ENCODE peak calls at places on chromosomes 3 and 15, in nine cellular contexts. N, R, F, V, T, M, Q, S and B are unnamed samples.

GRCh38 chr3:138418556-138419206 is 15.7 kb upstream of the ESYT3 start:
- DNase-seq in M (no peak), Q (no peak), N (no peak), S (no peak), F (no peak), R (no peak), V (no peak), T (no peak), B (no peak)

GRCh38 chr15:66779331-66780009 is 77.4 kb downstream of the SMAD6 start:
- DNase-seq in R (no peak), V (no peak), S (no peak), N (no peak), M (no peak), T (no peak), Q (no peak), F (peak; percentile 27), B (no peak)

GRCh38 chr15:73926191-73927002 is at the start of gene LOXL1:
- DNase-seq in T (peak; percentile 38), M (peak; percentile 80), N (peak; percentile 90), V (no peak), R (peak; percentile 22), Q (peak; percentile 93), F (peak; percentile 87), S (peak; percentile 27), B (peak; percentile 61)

GRCh38 chr15:58934521-58934920 is 1.0 kb upstream of the SLTM start:
- DNase-seq in Q (peak; percentile 32), R (no peak), N (no peak), M (no peak), T (no peak), F (peak; percentile 55), S (no peak), V (no peak), B (peak; percentile 67)

GRCh38 chr3:4492240-4493007 is 724 bp upstream of the ITPR1 start:
- DNase-seq in F (peak; percentile 77), T (peak; percentile 54), R (peak; percentile 59), V (peak; percentile 31), S (peak; percentile 25), M (peak; percentile 49), N (peak; percentile 81), Q (peak; percentile 74), B (peak; percentile 70)

GRCh38 chr15:99165956-99166689 is 61.2 kb downstream of the SYNM start:
- DNase-seq in S (no peak), F (no peak), Q (no peak), M (no peak), V (no peak), R (no peak), N (no peak), T (no peak), B (no peak)

GRCh38 chr3:138078901-138079344 is 36.5 kb downstream of the DZIP1L start:
- DNase-seq in M (no peak), F (peak; percentile 96), R (no peak), T (no peak), S (no peak), N (peak; percentile 60), V (peak; percentile 91), Q (peak; percentile 99), B (no peak)

GRCh38 chr3:57805674-57806073 is 49.6 kb downstream of the SLMAP start:
- DNase-seq in N (peak; percentile 95), V (peak; percentile 25), F (peak; percentile 92), M (no peak), Q (peak; percentile 75), R (no peak), T (no peak), S (no peak), B (no peak)

GRCh38 chr3:105944721-105945120 is 75.9 kb upstream of the CBLB start:
- DNase-seq in N (no peak), V (peak; percentile 35), T (no peak), Q (peak; percentile 91), R (no peak), S (no peak), M (no peak), F (peak; percentile 92), B (no peak)

GRCh38 chr15:100889359-100890058 is 9.9 kb downstream of the ALDH1A3 start:
- DNase-seq in T (no peak), M (peak; percentile 71), N (peak; percentile 87), F (peak; percentile 85), V (peak; percentile 42), R (no peak), Q (peak; percentile 91), S (no peak), B (no peak)

GRCh38 chr3:13145131-13145825 is 72.0 kb upstream of the IQSEC1 start:
- DNase-seq in R (no peak), N (no peak), V (no peak), T (no peak), M (no peak), S (no peak), Q (no peak), F (no peak), B (no peak)

GRCh38 chr15:68470049-68470738 is 38.2 kb upstream of the ITGA11 start:
- DNase-seq in N (no peak), F (no peak), T (no peak), Q (no peak), M (no peak), R (no peak), V (no peak), S (no peak), B (no peak)

GRCh38 chr15:31032959-31033358 is 41.5 kb upstream of the MTMR10 start:
- DNase-seq in T (no peak), N (no peak), R (no peak), V (peak; percentile 86), Q (peak; percentile 97), S (no peak), M (no peak), F (no peak), B (no peak)

GRCh38 chr15:93523490-93523889 is 434.5 kb upstream of the RGMA start:
- DNase-seq in V (no peak), Q (no peak), T (no peak), S (no peak), F (no peak), N (no peak), M (no peak), R (no peak), B (no peak)

GRCh38 chr15:82646250-82647044 is 716 bp downstream of the CPEB1 start:
- DNase-seq in V (no peak), Q (no peak), N (peak; percentile 44), M (peak; percentile 34), T (no peak), S (no peak), F (no peak), R (peak; percentile 31), B (peak; percentile 73)

GRCh38 chr3:98778852-98779379 is 15.8 kb downstream of the ST3GAL6 start:
- DNase-seq in F (peak; percentile 76), M (no peak), T (no peak), S (no peak), R (no peak), V (peak; percentile 87), N (no peak), Q (peak; percentile 81), B (no peak)

GRCh38 chr15:38059665-38060064 is 125.2 kb downstream of the TMCO5A start:
- DNase-seq in S (no peak), T (no peak), F (peak; percentile 86), R (no peak), V (no peak), Q (peak; percentile 68), N (no peak), M (no peak), B (no peak)

GRCh38 chr15:33116218-33116617 is 78.3 kb downstream of the FMN1 start:
- DNase-seq in T (no peak), R (peak; percentile 29), V (no peak), N (no peak), M (no peak), F (no peak), S (no peak), Q (no peak), B (no peak)

GRCh38 chr3:151263126-151263525 is 15.2 kb downstream of the P2RY14 start:
- DNase-seq in T (no peak), M (no peak), V (no peak), N (no peak), S (no peak), F (no peak), R (no peak), Q (no peak), B (no peak)

GRCh38 chr3:157220211-157220610 is 60.3 kb upstream of the CCNL1 start:
- DNase-seq in F (no peak), N (no peak), M (no peak), V (no peak), S (no peak), T (no peak), Q (no peak), R (no peak), B (no peak)

GRCh38 chr3:8730641-8731040 is 3.0 kb upstream of the CAV3 start:
- DNase-seq in M (no peak), S (no peak), Q (peak; percentile 30), F (no peak), V (no peak), T (no peak), R (no peak), N (no peak), B (no peak)

GRCh38 chr3:159080821-159081220 is 279.0 kb downstream of the MFSD1 start:
- DNase-seq in V (no peak), T (no peak), F (peak; percentile 10), M (no peak), Q (no peak), R (no peak), S (no peak), N (no peak), B (no peak)

GRCh38 chr3:118478706-118479276 is 555.9 kb downstream of the IGSF11 start:
- DNase-seq in R (no peak), F (no peak), Q (no peak), T (no peak), N (peak; percentile 64), M (no peak), S (no peak), V (no peak), B (no peak)

GRCh38 chr3:9503283-9503682 is 50.3 kb downstream of the LHFPL4 start:
- DNase-seq in R (peak; percentile 75), V (peak; percentile 5), S (peak; percentile 79), Q (peak; percentile 62), N (peak; percentile 90), M (peak; percentile 46), F (peak; percentile 69), T (no peak), B (peak; percentile 82)

GRCh38 chr3:66552846-66553245 is 52.0 kb upstream of the LRIG1 start:
- DNase-seq in V (no peak), M (no peak), F (no peak), T (no peak), S (no peak), N (peak; percentile 54), Q (no peak), R (no peak), B (no peak)

GRCh38 chr3:107753494-107753893 is 230.7 kb downstream of the BBX start:
- DNase-seq in Q (peak; percentile 56), V (no peak), S (peak; percentile 15), R (peak; percentile 42), M (no peak), N (peak; percentile 82), F (peak; percentile 62), T (no peak), B (peak; percentile 68)

GRCh38 chr3:55486857-55487375 is at the start of gene WNT5A:
- DNase-seq in R (no peak), F (peak; percentile 72), Q (peak; percentile 71), M (peak; percentile 39), V (no peak), S (no peak), T (no peak), N (peak; percentile 91), B (peak; percentile 55)

GRCh38 chr3:30768703-30769550 is 125.5 kb downstream of the GADL1 start:
- DNase-seq in S (peak; percentile 61), V (peak; percentile 10), R (peak; percentile 77), T (no peak), Q (peak; percentile 56), N (peak; percentile 82), M (peak; percentile 74), F (peak; percentile 67), B (peak; percentile 66)

GRCh38 chr15:76996526-76997401 is 1.8 kb downstream of the PSTPIP1 start:
- DNase-seq in V (no peak), N (no peak), F (peak; percentile 30), Q (peak; percentile 41), T (no peak), M (peak; percentile 52), R (peak; percentile 8), S (no peak), B (no peak)

GRCh38 chr3:177350051-177350565 is 152.8 kb upstream of the TBL1XR1 start:
- DNase-seq in M (no peak), R (no peak), F (no peak), Q (no peak), T (no peak), N (no peak), S (no peak), V (no peak), B (no peak)

GRCh38 chr3:47377186-47377585 is 3.6 kb upstream of the PTPN23 start:
- DNase-seq in F (no peak), N (no peak), S (no peak), T (no peak), M (no peak), Q (no peak), R (no peak), V (no peak), B (no peak)